ENCODE peak calls at places on chromosomes 6 and 20, in seven cellular contexts. P, H, Y, I, J, K and R are unnamed samples.
A peak's percentile ranks its signal among the peaks of the same experiment; 100 is the strongest.

GRCh38 chr20:52490715-52491430 is 299.3 kb upstream of the ZFP64 start:
- DNase-seq in Y (peak; percentile 83), P (no peak), H (no peak), K (no peak), I (no peak), J (no peak), R (no peak)

GRCh38 chr20:53226788-53227187 is 254.6 kb downstream of the TSHZ2 start:
- DNase-seq in J (no peak), P (no peak), I (no peak), K (no peak), Y (no peak), H (peak; percentile 79), R (no peak)

GRCh38 chr6:16276991-16277981 is 38.9 kb downstream of the GMPR start:
- DNase-seq in K (no peak), H (peak; percentile 7), Y (peak; percentile 52), J (peak; percentile 82), I (peak; percentile 30), P (peak; percentile 94), R (no peak)

GRCh38 chr6:46221221-46221793 is 50.5 kb upstream of the ENPP5 start:
- DNase-seq in J (no peak), I (no peak), H (peak; percentile 79), Y (peak; percentile 18), P (no peak), K (no peak), R (no peak)

GRCh38 chr6:6971369-6971768 is 136.4 kb upstream of the RREB1 start:
- DNase-seq in P (no peak), J (no peak), K (no peak), I (no peak), Y (no peak), H (no peak), R (no peak)

GRCh38 chr6:140817176-140817575 is 1315.5 kb upstream of the GJE1 start:
- DNase-seq in Y (no peak), H (no peak), J (no peak), I (no peak), K (no peak), P (no peak), R (no peak)

GRCh38 chr6:100573169-100573568 is 108.4 kb upstream of the SIM1 start:
- DNase-seq in J (no peak), I (no peak), K (no peak), P (no peak), Y (peak; percentile 21), H (peak; percentile 11), R (no peak)

GRCh38 chr6:116059713-116060571 is 749 bp downstream of the FRK start:
- DNase-seq in J (no peak), I (no peak), Y (no peak), H (no peak), P (no peak), K (peak; percentile 60), R (no peak)

GRCh38 chr20:58526411-58526810 is 11.2 kb upstream of the APCDD1L start:
- DNase-seq in P (no peak), Y (no peak), H (no peak), K (no peak), I (no peak), J (no peak), R (no peak)

GRCh38 chr20:47859255-47859654 is 74.0 kb upstream of the SULF2 start:
- DNase-seq in H (no peak), J (no peak), I (no peak), Y (no peak), K (no peak), P (no peak), R (no peak)

GRCh38 chr6:64504509-64504908 is 868.9 kb downstream of the PHF3 start:
- DNase-seq in Y (no peak), J (no peak), H (no peak), I (no peak), P (no peak), K (no peak), R (no peak)

GRCh38 chr6:64507661-64508060 is 872.1 kb downstream of the PHF3 start:
- DNase-seq in H (no peak), P (no peak), K (no peak), J (no peak), Y (no peak), I (no peak), R (no peak)

GRCh38 chr6:64505312-64505711 is 869.7 kb downstream of the PHF3 start:
- DNase-seq in Y (no peak), I (no peak), K (peak; percentile 48), J (peak; percentile 54), H (peak; percentile 33), P (no peak), R (peak; percentile 37)
- TF ChIP-seq CTCF in Y (no peak), I (peak; percentile 67), K (peak; percentile 15), J (peak; percentile 65), H (peak; percentile 87), P (no peak), R (peak; percentile 33)

DNA sequence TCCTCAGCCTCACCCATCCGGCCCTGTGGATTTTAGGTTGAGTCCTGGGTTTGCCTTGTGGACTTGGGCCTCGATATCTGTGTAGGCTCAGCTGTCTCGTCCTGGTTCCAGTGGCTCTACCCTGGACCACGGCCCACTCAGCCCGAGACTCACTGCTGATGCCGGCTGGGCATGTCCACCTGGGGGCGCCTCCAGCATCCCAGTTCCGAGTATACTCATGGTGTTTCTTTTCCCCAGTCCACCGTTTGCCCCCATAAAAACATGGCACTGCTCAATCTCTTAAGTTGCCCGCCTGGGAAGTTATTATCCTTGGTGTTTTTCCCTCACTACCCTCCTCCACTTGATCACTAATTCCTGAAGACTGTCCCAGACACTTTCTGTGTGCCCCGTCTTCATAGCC is 99.1 kb downstream of the ARID1B start:
- DNase-seq in H (no peak), P (no peak), K (peak; percentile 68), J (peak; percentile 76), I (no peak), Y (no peak), R (no peak)
- TF ChIP-seq CTCF in H (peak; percentile 65), P (no peak), K (no peak), J (peak; percentile 44), I (peak; percentile 20), Y (peak; percentile 34), R (no peak)

DNA sequence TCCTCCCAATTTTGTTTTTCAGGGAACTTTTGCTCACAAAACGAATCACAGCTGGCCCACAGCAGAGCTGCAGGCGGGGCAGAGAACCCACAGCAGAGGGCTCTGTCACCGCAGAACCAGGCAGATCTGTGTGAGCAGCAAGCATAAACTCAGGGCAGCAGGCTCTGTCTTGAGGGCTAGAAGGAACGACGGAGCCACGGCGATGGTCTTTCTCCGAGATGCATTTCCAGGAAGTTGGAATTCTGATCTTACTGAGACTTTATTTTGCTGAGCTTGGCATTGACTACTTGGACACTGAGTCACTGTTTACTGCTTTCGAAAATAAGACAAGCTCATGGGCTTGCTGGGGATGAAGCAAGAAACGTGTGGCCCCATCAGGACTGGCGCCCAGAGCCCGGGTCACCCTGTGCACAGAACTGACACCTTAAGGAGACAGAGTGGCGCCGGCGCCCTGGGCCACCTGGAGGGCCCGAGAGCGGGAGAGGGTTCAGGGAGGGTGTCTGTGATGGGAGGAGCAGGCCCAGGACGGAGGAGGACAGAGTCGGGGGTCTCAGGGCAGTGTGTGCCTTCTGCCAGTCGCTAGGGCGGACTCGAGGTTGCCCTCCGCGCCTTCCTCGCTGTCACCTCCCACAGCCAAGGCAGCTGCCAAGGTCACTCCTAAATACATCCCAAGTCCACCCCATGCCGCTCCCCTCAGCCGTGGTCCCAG is 106.2 kb upstream of the NXT1 start:
- DNase-seq in Y (no peak), J (no peak), K (no peak), I (no peak), H (no peak), P (no peak), R (no peak)
- TF ChIP-seq CTCF in Y (peak; percentile 4), J (no peak), K (no peak), I (no peak), H (no peak), P (no peak), R (no peak)

DNA sequence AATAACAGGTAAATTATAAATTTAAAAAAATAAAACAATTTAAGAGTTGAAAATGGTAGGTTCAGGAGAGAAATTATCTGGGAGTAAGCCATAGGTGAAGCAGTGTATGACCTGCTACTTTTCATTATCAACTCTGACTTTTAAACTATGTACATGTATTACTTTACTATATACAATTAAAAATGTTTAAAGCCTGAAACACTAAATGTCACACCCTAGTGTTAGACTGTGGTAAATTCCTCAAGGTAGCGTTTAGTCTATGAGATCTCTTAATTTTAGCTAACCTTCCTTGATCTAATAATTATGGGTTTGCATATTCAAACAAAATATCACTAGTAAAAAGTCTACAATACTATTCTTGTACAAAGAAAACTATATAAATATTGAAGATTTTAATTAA is 22.3 kb upstream of the TBC1D32 start:
- DNase-seq in K (no peak), I (no peak), H (no peak), Y (no peak), J (no peak), P (no peak), R (no peak)
- TF ChIP-seq CTCF in K (no peak), I (peak; percentile 27), H (peak; percentile 49), Y (no peak), J (no peak), P (no peak), R (no peak)

GRCh38 chr20:63517376-63518309 is 2.9 kb upstream of the PPDPF start:
- DNase-seq in P (no peak), J (no peak), K (no peak), I (peak; percentile 9), Y (no peak), H (no peak), R (peak; percentile 13)

GRCh38 chr20:63520594-63520938 is at the start of gene PPDPF:
- DNase-seq in P (peak; percentile 88), H (peak; percentile 86), J (no peak), K (peak; percentile 97), Y (no peak), I (peak; percentile 83), R (peak; percentile 83)

GRCh38 chr20:63519765-63520593 is 586 bp upstream of the PPDPF start:
- DNase-seq in H (peak; percentile 55), J (peak; percentile 78), K (peak; percentile 81), I (peak; percentile 70), Y (no peak), P (peak; percentile 83), R (peak; percentile 58)

GRCh38 chr20:63518946-63519764 is 1.4 kb upstream of the PPDPF start:
- DNase-seq in K (peak; percentile 60), Y (no peak), J (no peak), I (peak; percentile 10), H (no peak), P (no peak), R (no peak)

DNA sequence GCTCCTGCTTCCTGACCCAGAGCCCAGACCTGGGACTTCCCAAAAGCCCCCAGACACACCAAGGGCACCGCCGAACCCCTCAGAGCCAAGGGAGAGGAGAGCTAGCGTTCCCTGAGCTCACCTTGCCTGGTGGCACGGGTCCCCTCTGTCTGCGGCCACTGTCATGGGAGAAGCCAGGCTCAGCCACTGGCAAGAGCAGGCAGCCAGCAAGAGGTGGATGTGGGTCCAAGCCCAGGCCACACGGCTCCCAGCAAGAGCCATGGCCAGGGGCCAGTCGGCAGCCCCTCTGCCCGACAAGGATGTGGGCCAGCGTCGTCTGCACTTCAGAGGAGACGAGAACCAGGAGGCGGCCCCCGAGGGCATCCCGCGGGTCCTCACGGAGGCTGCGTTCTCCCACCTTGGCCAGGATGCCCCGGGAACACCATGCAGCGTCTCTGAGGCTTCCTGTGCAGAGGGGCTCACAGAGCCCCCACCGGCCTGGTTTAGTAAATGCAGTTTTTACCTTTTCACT is 2.2 kb upstream of the PPDPF start:
- DNase-seq in J (no peak), H (no peak), K (no peak), Y (no peak), P (no peak), I (peak; percentile 8), R (peak; percentile 13)
- TF ChIP-seq CTCF in J (no peak), H (no peak), K (no peak), Y (no peak), P (no peak), I (peak; percentile 27), R (no peak)

GRCh38 chr6:34242252-34243130 is 5.8 kb downstream of the HMGA1 start:
- DNase-seq in H (no peak), K (peak; percentile 35), I (no peak), Y (no peak), P (peak; percentile 54), J (no peak), R (no peak)
- TF ChIP-seq CTCF in H (no peak), K (no peak), I (no peak), Y (no peak), P (no peak), J (no peak), R (no peak)